ENCODE peak calls at places on chromosome 21, in seven cellular contexts. R is CD4-positive, alpha-beta T cell; P is Peyer's patch; O is BE2C; J is cardiac muscle cell; B is IMR-90; A is A549. Z is an unnamed sample.
A peak's percentile ranks its signal among the peaks of the same experiment; 100 is the strongest.

GRCh38 chr21:20999567-21000169 is 1.5 kb downstream of the NCAM2 start:
- DNase-seq in P (no peak), J (peak; percentile 63), B (peak; percentile 49), O (peak; percentile 54), R (no peak), A (peak; percentile 11), Z (peak; percentile 56)

GRCh38 chr21:41232055-41232454 is 64.1 kb downstream of the BACE2 start:
- DNase-seq in P (peak; percentile 66), R (no peak), B (no peak), A (no peak), O (no peak), J (no peak), Z (no peak)

GRCh38 chr21:29185172-29185571 is 54.7 kb downstream of the MAP3K7CL start:
- DNase-seq in B (peak; percentile 25), J (no peak), O (no peak), R (no peak), P (no peak), A (no peak), Z (no peak)

GRCh38 chr21:21085206-21085605 is 87.0 kb downstream of the NCAM2 start:
- DNase-seq in J (no peak), B (no peak), R (no peak), P (no peak), A (no peak), O (no peak), Z (no peak)

GRCh38 chr21:26153758-26154157 is 16.8 kb downstream of the APP start:
- DNase-seq in A (no peak), J (no peak), P (no peak), R (no peak), O (no peak), B (peak; percentile 34), Z (no peak)

GRCh38 chr21:27425172-27425571 is 458.3 kb upstream of the ADAMTS5 start:
- DNase-seq in A (no peak), O (peak; percentile 42), R (no peak), P (no peak), B (no peak), J (peak; percentile 51), Z (no peak)

GRCh38 chr21:46314441-46315020 is 9.1 kb downstream of the C21orf58 start:
- DNase-seq in P (no peak), J (no peak), B (no peak), A (no peak), O (no peak), R (no peak), Z (no peak)

GRCh38 chr21:28391938-28392337 is 600.7 kb downstream of the LTN1 start:
- DNase-seq in B (peak; percentile 23), A (no peak), R (no peak), O (no peak), P (no peak), J (no peak), Z (no peak)

GRCh38 chr21:35048706-35049617 is at the start of gene RUNX1:
- DNase-seq in P (peak; percentile 85), J (peak; percentile 75), B (peak; percentile 56), R (peak; percentile 77), O (no peak), A (no peak), Z (no peak)

GRCh38 chr21:46569071-46569470 is 35.8 kb downstream of the S100B start:
- DNase-seq in J (peak; percentile 5), P (no peak), B (peak; percentile 1), O (no peak), R (no peak), A (no peak), Z (no peak)

GRCh38 chr21:34938079-34938764 is 110.9 kb downstream of the RUNX1 start:
- DNase-seq in R (no peak), B (peak; percentile 45), O (no peak), A (no peak), P (no peak), J (peak; percentile 19), Z (no peak)

GRCh38 chr21:46205766-46206162 is 21.5 kb upstream of the SPATC1L start:
- DNase-seq in P (no peak), A (no peak), B (no peak), J (no peak), O (peak; percentile 3), R (no peak), Z (no peak)

GRCh38 chr21:31011412-31011811 is 26.9 kb downstream of the KRTAP19-8 start:
- DNase-seq in R (no peak), P (peak; percentile 51), O (no peak), J (no peak), A (no peak), B (no peak), Z (no peak)

GRCh38 chr21:28540514-28540913 is 452.2 kb downstream of the LTN1 start:
- DNase-seq in J (peak; percentile 37), B (peak; percentile 89), A (no peak), O (no peak), R (no peak), P (no peak), Z (no peak)

GRCh38 chr21:16751705-16752104 is 761.1 kb upstream of the CXADR start:
- DNase-seq in O (no peak), A (no peak), P (no peak), R (no peak), B (no peak), J (no peak), Z (no peak)

GRCh38 chr21:28882345-28882744 is 110.3 kb downstream of the LTN1 start:
- DNase-seq in O (no peak), A (no peak), P (no peak), B (no peak), R (no peak), J (no peak), Z (no peak)

GRCh38 chr21:25879203-25879602 is 144.4 kb downstream of the GABPA start:
- DNase-seq in R (no peak), A (no peak), J (no peak), B (no peak), P (no peak), O (no peak), Z (no peak)

GRCh38 chr21:28487455-28488070 is 505.1 kb downstream of the LTN1 start:
- DNase-seq in P (no peak), B (no peak), A (no peak), J (no peak), O (no peak), R (no peak), Z (no peak)

GRCh38 chr21:16797530-16797929 is 715.3 kb upstream of the CXADR start:
- DNase-seq in A (no peak), B (no peak), P (no peak), R (no peak), J (no peak), O (no peak), Z (no peak)

GRCh38 chr21:10641107-10641506 is 119.7 kb downstream of the TPTE start:
- DNase-seq in O (no peak), B (no peak), R (no peak), J (no peak), P (no peak), A (no peak), Z (no peak)

GRCh38 chr21:35664683-35665082 is 395.6 kb downstream of the SETD4 start:
- DNase-seq in A (no peak), R (no peak), P (no peak), B (peak; percentile 77), J (no peak), O (no peak), Z (no peak)

GRCh38 chr21:15441060-15441493 is 288.7 kb upstream of the USP25 start:
- DNase-seq in J (no peak), O (no peak), A (no peak), P (no peak), R (no peak), B (no peak), Z (peak; percentile 61)

DNA sequence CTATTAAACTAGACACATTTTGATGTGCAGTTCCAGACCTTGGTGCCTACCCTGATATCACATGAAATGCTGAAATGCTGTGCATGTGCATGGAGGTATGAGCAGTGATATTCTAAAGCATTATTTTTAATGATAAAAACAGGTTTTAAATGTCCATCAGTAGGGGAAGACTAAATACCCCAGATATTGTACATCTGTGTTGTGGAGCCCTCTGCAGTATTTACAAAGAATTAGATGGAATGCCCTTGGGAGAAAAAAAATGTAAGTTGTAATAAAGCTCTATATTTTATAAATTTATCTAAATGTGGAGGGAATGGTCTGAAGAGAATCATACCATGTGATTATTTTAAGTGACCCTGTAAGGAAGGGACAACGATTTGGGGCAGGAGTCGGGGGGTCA is 39.1 kb upstream of the IGSF5 start:
- DNase-seq in O (no peak), B (peak; percentile 12), A (no peak), P (no peak), R (no peak), J (no peak), Z (no peak)
- TF ChIP-seq CTCF in O (no peak), B (peak; percentile 40), A (no peak), P (no peak), R (no peak), J (no peak), Z (no peak)

GRCh38 chr21:23936224-23936623 is 1671.1 kb downstream of the MRPL39 start:
- DNase-seq in J (peak; percentile 4), A (peak; percentile 0), B (peak; percentile 48), R (no peak), O (peak; percentile 57), P (no peak), Z (no peak)
- TF ChIP-seq CTCF in J (no peak), A (no peak), B (peak; percentile 61), R (no peak), O (peak; percentile 89), P (no peak), Z (peak; percentile 17)

DNA sequence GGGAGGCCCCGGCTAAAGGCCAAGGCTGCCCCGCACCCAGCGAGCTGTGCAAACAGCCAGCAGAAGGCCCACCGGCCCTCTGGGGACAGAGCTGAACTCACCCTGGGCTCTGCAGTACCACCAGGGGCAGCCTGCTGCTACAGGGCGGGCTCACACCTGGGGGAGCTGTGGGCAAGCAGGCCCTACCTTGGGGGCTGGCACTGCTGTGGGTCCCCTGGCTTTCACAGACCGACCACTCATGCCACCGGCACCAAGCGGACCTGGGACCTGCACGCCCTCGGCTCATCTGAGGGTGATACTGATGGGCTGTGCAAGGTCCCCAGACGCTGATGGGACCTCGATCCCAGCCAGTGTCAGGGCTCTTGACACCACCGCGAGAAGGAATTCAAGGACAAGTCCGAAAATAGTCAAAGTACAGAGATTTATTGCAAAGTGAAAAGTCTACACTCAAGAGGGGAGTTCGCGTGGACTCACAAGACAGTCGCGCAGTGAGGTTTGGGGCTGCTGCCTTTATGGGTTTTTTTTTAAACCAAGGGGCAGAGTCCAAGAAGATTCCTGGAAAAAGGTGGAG is 61.0 kb upstream of the ADARB1 start:
- DNase-seq in O (peak; percentile 8), R (peak; percentile 3), P (no peak), A (no peak), J (no peak), B (no peak), Z (no peak)
- TF ChIP-seq CTCF in O (no peak), R (no peak), P (no peak), A (no peak), J (no peak), B (no peak), Z (no peak)

DNA sequence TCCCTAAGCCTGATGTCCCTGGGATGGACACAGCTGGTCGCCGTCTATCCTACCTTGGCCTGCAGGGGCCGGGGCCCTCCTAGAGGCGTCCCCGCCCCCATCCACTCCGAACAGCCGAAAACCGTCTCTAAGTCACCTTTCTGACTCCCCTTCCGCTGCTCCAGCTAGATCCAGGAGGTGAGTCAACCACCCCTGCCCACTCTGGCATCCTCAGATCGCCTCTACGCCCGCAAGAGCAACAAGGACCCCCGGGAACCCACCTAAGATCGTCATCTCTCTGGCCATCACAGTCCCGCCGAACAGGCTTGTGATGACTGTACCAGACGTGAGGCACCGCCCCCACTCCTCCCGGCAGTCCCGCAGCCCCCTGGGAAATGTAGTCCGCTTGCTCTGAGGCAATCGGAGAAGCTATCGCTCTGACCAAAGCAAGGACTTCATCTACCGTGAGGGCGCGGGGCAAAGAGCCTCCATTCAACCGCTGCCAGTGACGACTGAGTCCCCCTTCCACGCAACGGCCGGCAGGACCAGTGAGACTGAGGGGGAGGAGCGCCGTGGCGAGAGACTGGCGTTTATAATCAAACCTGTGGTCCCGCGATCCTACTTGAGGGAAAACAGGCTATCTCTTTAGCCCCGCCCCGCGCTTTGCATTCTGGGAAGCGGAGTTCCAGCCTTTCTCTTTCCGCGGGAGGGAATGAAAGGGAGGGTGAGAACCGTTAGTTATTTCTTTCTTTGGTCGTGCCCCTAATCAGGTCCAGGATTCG is at the start of gene HSPA13:
- DNase-seq in A (peak; percentile 98), P (peak; percentile 100), O (peak; percentile 99), B (peak; percentile 99), J (peak; percentile 100), R (peak; percentile 99), Z (peak; percentile 97)
- TF ChIP-seq CTCF in A (no peak), P (no peak), O (no peak), B (peak; percentile 12), J (no peak), R (no peak), Z (no peak)